ENCODE peak calls at places on chromosomes 3 and 15, in seven cellular contexts. P is T-helper 17 cell; W is foreskin keratinocyte; H is activated CD4-positive, alpha-beta T cell treated with anti-CD3 and anti-CD28 coated beads for 36 hours; L is upper lobe of right lung; R is omental fat pad; I is activated naive CD4-positive, alpha-beta T cell treated with anti-CD3 and anti-CD28 coated beads, Interleukin-2, amount 50 U/mL, for 72 hours. Q is an unnamed sample.

GRCh38 chr15:62326460-62327011 is 161.5 kb upstream of the C2CD4B start:
- ATAC-seq in I (no peak), H (no peak), P (no peak), W (no peak), R (no peak), L (peak), Q (no peak)

GRCh38 chr3:13332158-13332557 is 88.0 kb downstream of the NUP210 start:
- ATAC-seq in W (peak), H (no peak), P (peak), L (no peak), R (no peak), I (no peak), Q (no peak)

GRCh38 chr3:158742861-158743260 is 10.6 kb upstream of the RARRES1 start:
- ATAC-seq in L (no peak), P (no peak), H (no peak), I (no peak), W (no peak), R (no peak), Q (peak)

GRCh38 chr3:183349421-183350157 is 78.8 kb downstream of the MCF2L2 start:
- ATAC-seq in L (no peak), R (no peak), W (no peak), P (peak), I (peak), H (peak), Q (no peak)

GRCh38 chr15:72184165-72184811 is 13.3 kb downstream of the GRAMD2A start:
- ATAC-seq in L (peak), P (no peak), H (no peak), I (no peak), R (peak), W (peak), Q (peak)

GRCh38 chr3:184040010-184040409 is 8.5 kb downstream of the HTR3D start:
- ATAC-seq in R (no peak), I (no peak), W (peak), H (no peak), P (no peak), L (peak), Q (no peak)

GRCh38 chr15:32802296-32802936 is 84.6 kb downstream of the GREM1 start:
- ATAC-seq in H (peak), R (no peak), W (no peak), P (no peak), I (peak), L (peak), Q (no peak)

GRCh38 chr3:37250435-37250834 is 76.1 kb upstream of the LRRFIP2 start:
- ATAC-seq in R (no peak), H (no peak), P (no peak), I (no peak), L (no peak), W (no peak), Q (no peak)

GRCh38 chr3:62220616-62221015 is 152.7 kb downstream of the FEZF2 start:
- ATAC-seq in W (no peak), P (no peak), H (no peak), R (no peak), I (no peak), L (no peak), Q (no peak)

GRCh38 chr15:62649793-62650420 is 392.6 kb upstream of the TPM1 start:
- ATAC-seq in R (no peak), L (peak), I (no peak), P (no peak), W (no peak), H (peak), Q (peak)

GRCh38 chr15:31236184-31237041 is 90.2 kb upstream of the KLF13 start:
- ATAC-seq in L (peak), P (no peak), W (peak), R (peak), I (no peak), H (no peak), Q (peak)

GRCh38 chr3:65927576-65927975 is 111.1 kb downstream of the MAGI1 start:
- ATAC-seq in I (no peak), W (peak), R (no peak), P (no peak), H (no peak), L (peak), Q (no peak)

GRCh38 chr3:130960139-130960779 is 66.4 kb downstream of the ASTE1 start:
- ATAC-seq in W (no peak), L (no peak), P (no peak), H (no peak), I (no peak), R (no peak), Q (no peak)

GRCh38 chr3:100155590-100155989 is 41.3 kb upstream of the FILIP1L start:
- ATAC-seq in P (no peak), R (no peak), L (no peak), H (no peak), I (no peak), W (no peak), Q (no peak)

GRCh38 chr3:1380926-1381646 is 288.3 kb downstream of the CNTN6 start:
- ATAC-seq in P (no peak), H (no peak), R (no peak), L (no peak), W (no peak), I (no peak), Q (peak)

GRCh38 chr3:194555175-194556062 is 68.6 kb upstream of the ATP13A3 start:
- ATAC-seq in P (no peak), R (no peak), L (no peak), W (no peak), H (no peak), I (no peak), Q (no peak)

GRCh38 chr3:55013145-55013544 is 85.3 kb upstream of the LRTM1 start:
- ATAC-seq in R (no peak), L (no peak), W (peak), H (no peak), P (no peak), I (no peak), Q (no peak)

GRCh38 chr15:97909291-97909891 is 51.1 kb upstream of the ARRDC4 start:
- ATAC-seq in R (peak), W (peak), L (peak), H (peak), P (peak), I (peak), Q (peak)

GRCh38 chr15:28994142-28994829 is 108.5 kb downstream of the APBA2 start:
- ATAC-seq in H (peak), L (no peak), W (no peak), P (peak), R (no peak), I (peak), Q (no peak)

GRCh38 chr15:64464271-64465005 is 4.1 kb downstream of the ZNF609 start:
- ATAC-seq in I (no peak), L (no peak), R (no peak), H (no peak), W (no peak), P (no peak), Q (no peak)

GRCh38 chr3:13135251-13135810 is 62.1 kb upstream of the IQSEC1 start:
- ATAC-seq in L (peak), R (peak), H (no peak), P (no peak), I (no peak), W (no peak), Q (no peak)

GRCh38 chr3:126925411-126926171 is 57.3 kb upstream of the PLXNA1 start:
- ATAC-seq in L (peak), I (no peak), W (no peak), H (no peak), P (peak), R (no peak), Q (no peak)

GRCh38 chr3:132167870-132168269 is 133.1 kb upstream of the CPNE4 start:
- ATAC-seq in L (no peak), R (no peak), W (no peak), I (no peak), P (no peak), H (no peak), Q (no peak)